ENCODE peak calls at places on chromosome 9, in seven cellular contexts. One of them, this sample, is unnamed.

GRCh38 chr9:107460153-107461023 is 29.2 kb downstream of the KLF4 start:
- DNase-seq in NAMALWA: no peak
- DNase-seq in esophagus squamous epithelium: no peak
- DNase-seq in non-pigmented ciliary epithelial cell: no peak
- DNase-seq in activated T-cell treated with anti-CD3 and anti-CD28 coated beads for 24 hours: no peak
- DNase-seq in endothelial cell: no peak
- DNase-seq in heart right ventricle: no peak
- DNase-seq in this sample: no peak

GRCh38 chr9:98536542-98537173 is 172.1 kb downstream of the GABBR2 start:
- DNase-seq in NAMALWA: peak; percentile 52
- DNase-seq in esophagus squamous epithelium: no peak
- DNase-seq in non-pigmented ciliary epithelial cell: no peak
- DNase-seq in activated T-cell treated with anti-CD3 and anti-CD28 coated beads for 24 hours: no peak
- DNase-seq in endothelial cell: peak; percentile 26
- DNase-seq in heart right ventricle: no peak
- DNase-seq in this sample: no peak

GRCh38 chr9:136442330-136442729 is 2.7 kb upstream of the INPP5E start:
- DNase-seq in NAMALWA: no peak
- DNase-seq in esophagus squamous epithelium: no peak
- DNase-seq in non-pigmented ciliary epithelial cell: no peak
- DNase-seq in activated T-cell treated with anti-CD3 and anti-CD28 coated beads for 24 hours: no peak
- DNase-seq in endothelial cell: no peak
- DNase-seq in heart right ventricle: no peak
- DNase-seq in this sample: no peak

GRCh38 chr9:15416880-15417279 is 5.8 kb upstream of the SNAPC3 start:
- DNase-seq in NAMALWA: peak; percentile 52
- DNase-seq in esophagus squamous epithelium: no peak
- DNase-seq in non-pigmented ciliary epithelial cell: no peak
- DNase-seq in activated T-cell treated with anti-CD3 and anti-CD28 coated beads for 24 hours: peak; percentile 32
- DNase-seq in endothelial cell: peak; percentile 47
- DNase-seq in heart right ventricle: no peak
- DNase-seq in this sample: no peak

GRCh38 chr9:115442054-115442453 is 324.1 kb upstream of the TNC start:
- DNase-seq in NAMALWA: no peak
- DNase-seq in esophagus squamous epithelium: no peak
- DNase-seq in non-pigmented ciliary epithelial cell: peak; percentile 31
- DNase-seq in activated T-cell treated with anti-CD3 and anti-CD28 coated beads for 24 hours: no peak
- DNase-seq in endothelial cell: no peak
- DNase-seq in heart right ventricle: no peak
- DNase-seq in this sample: no peak

GRCh38 chr9:106305428-106306133 is 557.4 kb upstream of the ZNF462 start:
- DNase-seq in NAMALWA: no peak
- DNase-seq in esophagus squamous epithelium: no peak
- DNase-seq in non-pigmented ciliary epithelial cell: no peak
- DNase-seq in activated T-cell treated with anti-CD3 and anti-CD28 coated beads for 24 hours: no peak
- DNase-seq in endothelial cell: no peak
- DNase-seq in heart right ventricle: no peak
- DNase-seq in this sample: no peak

GRCh38 chr9:135015565-135015964 is 71.9 kb upstream of the OLFM1 start:
- DNase-seq in NAMALWA: no peak
- DNase-seq in esophagus squamous epithelium: no peak
- DNase-seq in non-pigmented ciliary epithelial cell: no peak
- DNase-seq in activated T-cell treated with anti-CD3 and anti-CD28 coated beads for 24 hours: no peak
- DNase-seq in endothelial cell: no peak
- DNase-seq in heart right ventricle: no peak
- DNase-seq in this sample: no peak

GRCh38 chr9:134375011-134375390 is 48.7 kb downstream of the RXRA start:
- DNase-seq in NAMALWA: no peak
- DNase-seq in esophagus squamous epithelium: no peak
- DNase-seq in non-pigmented ciliary epithelial cell: no peak
- DNase-seq in activated T-cell treated with anti-CD3 and anti-CD28 coated beads for 24 hours: no peak
- DNase-seq in endothelial cell: no peak
- DNase-seq in heart right ventricle: peak; percentile 61
- DNase-seq in this sample: no peak

GRCh38 chr9:101200852-101201251 is 172.3 kb downstream of the PLPPR1 start:
- DNase-seq in NAMALWA: no peak
- DNase-seq in esophagus squamous epithelium: no peak
- DNase-seq in non-pigmented ciliary epithelial cell: no peak
- DNase-seq in activated T-cell treated with anti-CD3 and anti-CD28 coated beads for 24 hours: no peak
- DNase-seq in endothelial cell: no peak
- DNase-seq in heart right ventricle: no peak
- DNase-seq in this sample: no peak

GRCh38 chr9:70772591-70772990 is 348.8 kb downstream of the TRPM3 start:
- DNase-seq in NAMALWA: no peak
- DNase-seq in esophagus squamous epithelium: no peak
- DNase-seq in non-pigmented ciliary epithelial cell: no peak
- DNase-seq in activated T-cell treated with anti-CD3 and anti-CD28 coated beads for 24 hours: no peak
- DNase-seq in endothelial cell: no peak
- DNase-seq in heart right ventricle: no peak
- DNase-seq in this sample: no peak

GRCh38 chr9:129400971-129401622 is 219.8 kb downstream of the C9orf50 start:
- DNase-seq in NAMALWA: no peak
- DNase-seq in esophagus squamous epithelium: no peak
- DNase-seq in non-pigmented ciliary epithelial cell: no peak
- DNase-seq in activated T-cell treated with anti-CD3 and anti-CD28 coated beads for 24 hours: no peak
- DNase-seq in endothelial cell: no peak
- DNase-seq in heart right ventricle: no peak
- DNase-seq in this sample: no peak

This sample was measured in BJ.